ENCODE peak calls at places on chromosomes 13 and 19, in nine cellular contexts. One of them, this sample, is unnamed.

GRCh38 chr19:55691561-55692481 is 16.8 kb downstream of the EPN1 start:
- DNase-seq in KBM-7: no peak
- DNase-seq in AML-193: no peak
- DNase-seq in HT1080: no peak
- DNase-seq in AG08396: no peak
- DNase-seq in body of pancreas: no peak
- DNase-seq in EL: no peak
- DNase-seq in stimulated activated effector memory CD8-positive, alpha-beta T cell treated with anti-CD3 and anti-CD28 coated beads, Interleukin-12 subunit alpha, Interleukin-12 subunit beta, amount 100 ng/mL, for 72 hours: no peak
- DNase-seq in endothelial cell of umbilical vein: no peak
- DNase-seq in this sample: no peak

GRCh38 chr13:110425444-110425780 is 118.3 kb downstream of the COL4A2 start:
- DNase-seq in body of pancreas: no peak
- DNase-seq in stimulated activated effector memory CD8-positive, alpha-beta T cell treated with anti-CD3 and anti-CD28 coated beads, Interleukin-12 subunit alpha, Interleukin-12 subunit beta, amount 100 ng/mL, for 72 hours: no peak
- DNase-seq in AML-193: no peak
- DNase-seq in KBM-7: no peak
- DNase-seq in AG08396: no peak
- DNase-seq in endothelial cell of umbilical vein: peak
- DNase-seq in EL: peak
- DNase-seq in HT1080: no peak
- DNase-seq in this sample: peak

GRCh38 chr19:14072535-14073231 is at the start of gene MISP3:
- DNase-seq in stimulated activated effector memory CD8-positive, alpha-beta T cell treated with anti-CD3 and anti-CD28 coated beads, Interleukin-12 subunit alpha, Interleukin-12 subunit beta, amount 100 ng/mL, for 72 hours: peak
- DNase-seq in HT1080: no peak
- DNase-seq in EL: peak
- DNase-seq in AML-193: no peak
- DNase-seq in AG08396: peak
- DNase-seq in body of pancreas: peak
- DNase-seq in endothelial cell of umbilical vein: peak
- DNase-seq in KBM-7: peak
- DNase-seq in this sample: no peak

GRCh38 chr13:30113983-30114491 is 193.3 kb downstream of the KATNAL1 start:
- DNase-seq in HT1080: no peak
- DNase-seq in EL: no peak
- DNase-seq in body of pancreas: peak
- DNase-seq in stimulated activated effector memory CD8-positive, alpha-beta T cell treated with anti-CD3 and anti-CD28 coated beads, Interleukin-12 subunit alpha, Interleukin-12 subunit beta, amount 100 ng/mL, for 72 hours: no peak
- DNase-seq in endothelial cell of umbilical vein: no peak
- DNase-seq in AG08396: no peak
- DNase-seq in KBM-7: no peak
- DNase-seq in AML-193: no peak
- DNase-seq in this sample: no peak

GRCh38 chr13:114067381-114067885 is 65.0 kb downstream of the RASA3 start:
- DNase-seq in AG08396: peak
- DNase-seq in EL: peak
- DNase-seq in body of pancreas: no peak
- DNase-seq in stimulated activated effector memory CD8-positive, alpha-beta T cell treated with anti-CD3 and anti-CD28 coated beads, Interleukin-12 subunit alpha, Interleukin-12 subunit beta, amount 100 ng/mL, for 72 hours: no peak
- DNase-seq in endothelial cell of umbilical vein: no peak
- DNase-seq in AML-193: peak
- DNase-seq in HT1080: peak
- DNase-seq in KBM-7: peak
- DNase-seq in this sample: no peak

GRCh38 chr13:48567521-48568331 is 34.8 kb upstream of the RCBTB2 start:
- DNase-seq in HT1080: no peak
- DNase-seq in AG08396: no peak
- DNase-seq in body of pancreas: no peak
- DNase-seq in stimulated activated effector memory CD8-positive, alpha-beta T cell treated with anti-CD3 and anti-CD28 coated beads, Interleukin-12 subunit alpha, Interleukin-12 subunit beta, amount 100 ng/mL, for 72 hours: no peak
- DNase-seq in KBM-7: peak
- DNase-seq in AML-193: peak
- DNase-seq in endothelial cell of umbilical vein: peak
- DNase-seq in EL: no peak
- DNase-seq in this sample: no peak

GRCh38 chr13:91398413-91399188 is at the start of gene GPC5:
- DNase-seq in stimulated activated effector memory CD8-positive, alpha-beta T cell treated with anti-CD3 and anti-CD28 coated beads, Interleukin-12 subunit alpha, Interleukin-12 subunit beta, amount 100 ng/mL, for 72 hours: peak
- DNase-seq in EL: peak
- DNase-seq in endothelial cell of umbilical vein: peak
- DNase-seq in HT1080: peak
- DNase-seq in KBM-7: peak
- DNase-seq in AG08396: peak
- DNase-seq in AML-193: no peak
- DNase-seq in body of pancreas: peak
- DNase-seq in this sample: peak

GRCh38 chr13:108460043-108460442 is 169.4 kb upstream of the MYO16 start:
- DNase-seq in AG08396: no peak
- DNase-seq in endothelial cell of umbilical vein: no peak
- DNase-seq in AML-193: no peak
- DNase-seq in KBM-7: no peak
- DNase-seq in body of pancreas: no peak
- DNase-seq in stimulated activated effector memory CD8-positive, alpha-beta T cell treated with anti-CD3 and anti-CD28 coated beads, Interleukin-12 subunit alpha, Interleukin-12 subunit beta, amount 100 ng/mL, for 72 hours: no peak
- DNase-seq in EL: no peak
- DNase-seq in HT1080: no peak
- DNase-seq in this sample: no peak

GRCh38 chr13:23574421-23574820 is 4.2 kb downstream of the TNFRSF19 start:
- DNase-seq in EL: no peak
- DNase-seq in body of pancreas: no peak
- DNase-seq in stimulated activated effector memory CD8-positive, alpha-beta T cell treated with anti-CD3 and anti-CD28 coated beads, Interleukin-12 subunit alpha, Interleukin-12 subunit beta, amount 100 ng/mL, for 72 hours: no peak
- DNase-seq in HT1080: no peak
- DNase-seq in endothelial cell of umbilical vein: no peak
- DNase-seq in AML-193: no peak
- DNase-seq in AG08396: no peak
- DNase-seq in KBM-7: no peak
- DNase-seq in this sample: no peak

GRCh38 chr13:66200555-66200954 is 1029.6 kb downstream of the PCDH9 start:
- DNase-seq in body of pancreas: no peak
- DNase-seq in AG08396: no peak
- DNase-seq in endothelial cell of umbilical vein: no peak
- DNase-seq in AML-193: no peak
- DNase-seq in KBM-7: no peak
- DNase-seq in HT1080: no peak
- DNase-seq in stimulated activated effector memory CD8-positive, alpha-beta T cell treated with anti-CD3 and anti-CD28 coated beads, Interleukin-12 subunit alpha, Interleukin-12 subunit beta, amount 100 ng/mL, for 72 hours: no peak
- DNase-seq in EL: no peak
- DNase-seq in this sample: no peak

GRCh38 chr19:5687360-5688198 is 2.5 kb upstream of the RPL36 start:
- DNase-seq in KBM-7: no peak
- DNase-seq in AG08396: no peak
- DNase-seq in body of pancreas: no peak
- DNase-seq in endothelial cell of umbilical vein: no peak
- DNase-seq in AML-193: no peak
- DNase-seq in stimulated activated effector memory CD8-positive, alpha-beta T cell treated with anti-CD3 and anti-CD28 coated beads, Interleukin-12 subunit alpha, Interleukin-12 subunit beta, amount 100 ng/mL, for 72 hours: no peak
- DNase-seq in EL: no peak
- DNase-seq in HT1080: no peak
- DNase-seq in this sample: no peak

GRCh38 chr13:111302045-111302722 is 18.3 kb upstream of the TEX29 start:
- DNase-seq in AML-193: no peak
- DNase-seq in endothelial cell of umbilical vein: no peak
- DNase-seq in EL: no peak
- DNase-seq in HT1080: no peak
- DNase-seq in body of pancreas: no peak
- DNase-seq in KBM-7: no peak
- DNase-seq in AG08396: no peak
- DNase-seq in stimulated activated effector memory CD8-positive, alpha-beta T cell treated with anti-CD3 and anti-CD28 coated beads, Interleukin-12 subunit alpha, Interleukin-12 subunit beta, amount 100 ng/mL, for 72 hours: no peak
- DNase-seq in this sample: no peak

GRCh38 chr13:21008026-21008425 is 53.4 kb downstream of the LATS2 start:
- DNase-seq in AG08396: no peak
- DNase-seq in body of pancreas: no peak
- DNase-seq in HT1080: no peak
- DNase-seq in endothelial cell of umbilical vein: no peak
- DNase-seq in EL: no peak
- DNase-seq in AML-193: no peak
- DNase-seq in KBM-7: no peak
- DNase-seq in stimulated activated effector memory CD8-positive, alpha-beta T cell treated with anti-CD3 and anti-CD28 coated beads, Interleukin-12 subunit alpha, Interleukin-12 subunit beta, amount 100 ng/mL, for 72 hours: no peak
- DNase-seq in this sample: no peak

GRCh38 chr19:47210689-47211316 is 20.2 kb downstream of the BBC3 start:
- DNase-seq in body of pancreas: peak
- DNase-seq in AML-193: peak
- DNase-seq in EL: peak
- DNase-seq in KBM-7: peak
- DNase-seq in HT1080: peak
- DNase-seq in stimulated activated effector memory CD8-positive, alpha-beta T cell treated with anti-CD3 and anti-CD28 coated beads, Interleukin-12 subunit alpha, Interleukin-12 subunit beta, amount 100 ng/mL, for 72 hours: peak
- DNase-seq in AG08396: peak
- DNase-seq in endothelial cell of umbilical vein: peak
- DNase-seq in this sample: peak

GRCh38 chr19:1065606-1066109 is 1.3 kb upstream of the ARHGAP45 start:
- DNase-seq in stimulated activated effector memory CD8-positive, alpha-beta T cell treated with anti-CD3 and anti-CD28 coated beads, Interleukin-12 subunit alpha, Interleukin-12 subunit beta, amount 100 ng/mL, for 72 hours: no peak
- DNase-seq in AG08396: no peak
- DNase-seq in EL: no peak
- DNase-seq in body of pancreas: no peak
- DNase-seq in KBM-7: no peak
- DNase-seq in endothelial cell of umbilical vein: no peak
- DNase-seq in AML-193: no peak
- DNase-seq in HT1080: peak
- DNase-seq in this sample: no peak

GRCh38 chr13:23788459-23788858 is 100.7 kb downstream of the MIPEP start:
- DNase-seq in KBM-7: no peak
- DNase-seq in endothelial cell of umbilical vein: no peak
- DNase-seq in EL: no peak
- DNase-seq in body of pancreas: no peak
- DNase-seq in AG08396: no peak
- DNase-seq in HT1080: no peak
- DNase-seq in AML-193: no peak
- DNase-seq in stimulated activated effector memory CD8-positive, alpha-beta T cell treated with anti-CD3 and anti-CD28 coated beads, Interleukin-12 subunit alpha, Interleukin-12 subunit beta, amount 100 ng/mL, for 72 hours: no peak
- DNase-seq in this sample: no peak

GRCh38 chr19:39481229-39481545 is 549 bp downstream of the TIMM50 start:
- DNase-seq in EL: no peak
- DNase-seq in KBM-7: no peak
- DNase-seq in AG08396: no peak
- DNase-seq in AML-193: no peak
- DNase-seq in body of pancreas: no peak
- DNase-seq in stimulated activated effector memory CD8-positive, alpha-beta T cell treated with anti-CD3 and anti-CD28 coated beads, Interleukin-12 subunit alpha, Interleukin-12 subunit beta, amount 100 ng/mL, for 72 hours: no peak
- DNase-seq in HT1080: no peak
- DNase-seq in endothelial cell of umbilical vein: no peak
- DNase-seq in this sample: peak

GRCh38 chr13:44104969-44105368 is 225.3 kb downstream of the LACC1 start:
- DNase-seq in HT1080: no peak
- DNase-seq in AML-193: no peak
- DNase-seq in stimulated activated effector memory CD8-positive, alpha-beta T cell treated with anti-CD3 and anti-CD28 coated beads, Interleukin-12 subunit alpha, Interleukin-12 subunit beta, amount 100 ng/mL, for 72 hours: no peak
- DNase-seq in endothelial cell of umbilical vein: no peak
- DNase-seq in body of pancreas: no peak
- DNase-seq in AG08396: no peak
- DNase-seq in EL: no peak
- DNase-seq in KBM-7: no peak
- DNase-seq in this sample: no peak

GRCh38 chr19:48881741-48882657 is 9.8 kb downstream of the PPP1R15A start:
- DNase-seq in stimulated activated effector memory CD8-positive, alpha-beta T cell treated with anti-CD3 and anti-CD28 coated beads, Interleukin-12 subunit alpha, Interleukin-12 subunit beta, amount 100 ng/mL, for 72 hours: no peak
- DNase-seq in EL: no peak
- DNase-seq in HT1080: no peak
- DNase-seq in endothelial cell of umbilical vein: no peak
- DNase-seq in AG08396: no peak
- DNase-seq in body of pancreas: no peak
- DNase-seq in KBM-7: no peak
- DNase-seq in AML-193: no peak
- DNase-seq in this sample: no peak

GRCh38 chr13:110850006-110850405 is 64.9 kb downstream of the ANKRD10 start:
- DNase-seq in AG08396: no peak
- DNase-seq in HT1080: no peak
- DNase-seq in KBM-7: no peak
- DNase-seq in endothelial cell of umbilical vein: no peak
- DNase-seq in stimulated activated effector memory CD8-positive, alpha-beta T cell treated with anti-CD3 and anti-CD28 coated beads, Interleukin-12 subunit alpha, Interleukin-12 subunit beta, amount 100 ng/mL, for 72 hours: no peak
- DNase-seq in EL: no peak
- DNase-seq in AML-193: no peak
- DNase-seq in body of pancreas: no peak
- DNase-seq in this sample: no peak

GRCh38 chr13:45396548-45397095 is 21.6 kb downstream of the SLC25A30 start:
- DNase-seq in EL: no peak
- DNase-seq in HT1080: peak
- DNase-seq in stimulated activated effector memory CD8-positive, alpha-beta T cell treated with anti-CD3 and anti-CD28 coated beads, Interleukin-12 subunit alpha, Interleukin-12 subunit beta, amount 100 ng/mL, for 72 hours: no peak
- DNase-seq in AG08396: no peak
- DNase-seq in endothelial cell of umbilical vein: peak
- DNase-seq in KBM-7: peak
- DNase-seq in body of pancreas: no peak
- DNase-seq in AML-193: no peak
- DNase-seq in this sample: peak

GRCh38 chr13:67916650-67917049 is 686.5 kb upstream of the PCDH9 start:
- DNase-seq in EL: no peak
- DNase-seq in KBM-7: peak
- DNase-seq in endothelial cell of umbilical vein: no peak
- DNase-seq in body of pancreas: no peak
- DNase-seq in AG08396: no peak
- DNase-seq in HT1080: no peak
- DNase-seq in AML-193: no peak
- DNase-seq in stimulated activated effector memory CD8-positive, alpha-beta T cell treated with anti-CD3 and anti-CD28 coated beads, Interleukin-12 subunit alpha, Interleukin-12 subunit beta, amount 100 ng/mL, for 72 hours: no peak
- DNase-seq in this sample: no peak

GRCh38 chr19:2602391-2603181 is 99.9 kb downstream of the GNG7 start:
- DNase-seq in body of pancreas: peak
- DNase-seq in KBM-7: no peak
- DNase-seq in EL: peak
- DNase-seq in stimulated activated effector memory CD8-positive, alpha-beta T cell treated with anti-CD3 and anti-CD28 coated beads, Interleukin-12 subunit alpha, Interleukin-12 subunit beta, amount 100 ng/mL, for 72 hours: no peak
- DNase-seq in AML-193: no peak
- DNase-seq in AG08396: peak
- DNase-seq in endothelial cell of umbilical vein: peak
- DNase-seq in HT1080: no peak
- DNase-seq in this sample: peak

GRCh38 chr13:114228176-114228575 is 6.5 kb upstream of the CDC16 start:
- DNase-seq in KBM-7: no peak
- DNase-seq in AG08396: no peak
- DNase-seq in body of pancreas: no peak
- DNase-seq in AML-193: no peak
- DNase-seq in stimulated activated effector memory CD8-positive, alpha-beta T cell treated with anti-CD3 and anti-CD28 coated beads, Interleukin-12 subunit alpha, Interleukin-12 subunit beta, amount 100 ng/mL, for 72 hours: no peak
- DNase-seq in EL: no peak
- DNase-seq in endothelial cell of umbilical vein: no peak
- DNase-seq in HT1080: no peak
- DNase-seq in this sample: no peak

GRCh38 chr13:82848766-82849165 is 1033.5 kb downstream of the SLITRK1 start:
- DNase-seq in stimulated activated effector memory CD8-positive, alpha-beta T cell treated with anti-CD3 and anti-CD28 coated beads, Interleukin-12 subunit alpha, Interleukin-12 subunit beta, amount 100 ng/mL, for 72 hours: no peak
- DNase-seq in body of pancreas: no peak
- DNase-seq in endothelial cell of umbilical vein: no peak
- DNase-seq in AML-193: no peak
- DNase-seq in KBM-7: no peak
- DNase-seq in AG08396: no peak
- DNase-seq in HT1080: no peak
- DNase-seq in EL: no peak
- DNase-seq in this sample: no peak

GRCh38 chr13:111046590-111047141 is 68.4 kb upstream of the ARHGEF7 start:
- DNase-seq in AG08396: no peak
- DNase-seq in HT1080: peak
- DNase-seq in EL: peak
- DNase-seq in KBM-7: no peak
- DNase-seq in AML-193: no peak
- DNase-seq in body of pancreas: no peak
- DNase-seq in endothelial cell of umbilical vein: no peak
- DNase-seq in stimulated activated effector memory CD8-positive, alpha-beta T cell treated with anti-CD3 and anti-CD28 coated beads, Interleukin-12 subunit alpha, Interleukin-12 subunit beta, amount 100 ng/mL, for 72 hours: no peak
- DNase-seq in this sample: no peak

GRCh38 chr13:30164141-30164540 is 143.2 kb downstream of the KATNAL1 start:
- DNase-seq in stimulated activated effector memory CD8-positive, alpha-beta T cell treated with anti-CD3 and anti-CD28 coated beads, Interleukin-12 subunit alpha, Interleukin-12 subunit beta, amount 100 ng/mL, for 72 hours: no peak
- DNase-seq in HT1080: no peak
- DNase-seq in body of pancreas: no peak
- DNase-seq in endothelial cell of umbilical vein: peak
- DNase-seq in AG08396: no peak
- DNase-seq in AML-193: no peak
- DNase-seq in EL: no peak
- DNase-seq in KBM-7: no peak
- DNase-seq in this sample: no peak

GRCh38 chr13:41562083-41562482 is 104.7 kb downstream of the RGCC start:
- DNase-seq in KBM-7: no peak
- DNase-seq in body of pancreas: no peak
- DNase-seq in stimulated activated effector memory CD8-positive, alpha-beta T cell treated with anti-CD3 and anti-CD28 coated beads, Interleukin-12 subunit alpha, Interleukin-12 subunit beta, amount 100 ng/mL, for 72 hours: no peak
- DNase-seq in AML-193: no peak
- DNase-seq in EL: peak
- DNase-seq in HT1080: peak
- DNase-seq in endothelial cell of umbilical vein: peak
- DNase-seq in AG08396: peak
- DNase-seq in this sample: peak

GRCh38 chr19:48752511-48753365 is at the start of gene FUT1:
- DNase-seq in endothelial cell of umbilical vein: no peak
- DNase-seq in EL: peak
- DNase-seq in body of pancreas: peak
- DNase-seq in stimulated activated effector memory CD8-positive, alpha-beta T cell treated with anti-CD3 and anti-CD28 coated beads, Interleukin-12 subunit alpha, Interleukin-12 subunit beta, amount 100 ng/mL, for 72 hours: no peak
- DNase-seq in HT1080: no peak
- DNase-seq in KBM-7: peak
- DNase-seq in AML-193: no peak
- DNase-seq in AG08396: peak
- DNase-seq in this sample: peak

This sample was measured in MG63.